ENCODE peak calls at places on chromosomes 7 and 10, in eight cellular contexts. T is caudate nucleus; C is left lobe of liver; P is stimulated activated CD8-positive, alpha-beta memory T cell treated with anti-CD3 and anti-CD28 coated beads, Interleukin-15, amount 100 ng/mL, for 4 hours; O is iris pigment epithelial cell; U is NCI-H446 treated with DMSO at 0.1 percent for 48 hours; M is AG04450; A is mesenchymal stem cell. B is an unnamed sample.

GRCh38 chr10:91756286-91756685 is 41.9 kb upstream of the TNKS2 start:
- DNase-seq in T (no peak), C (no peak), P (no peak), O (peak), U (no peak), M (peak), A (peak), B (peak)

GRCh38 chr7:2196381-2197378 is 36.1 kb downstream of the MAD1L1 start:
- DNase-seq in T (no peak), C (no peak), P (no peak), O (no peak), U (peak), M (no peak), A (no peak), B (no peak)

GRCh38 chr10:28127881-28128280 is 129.0 kb upstream of the ODAD2 start:
- DNase-seq in T (no peak), C (no peak), P (no peak), O (peak), U (no peak), M (no peak), A (no peak), B (no peak)

GRCh38 chr10:51651063-51651462 is 48.3 kb downstream of the CSTF2T start:
- DNase-seq in T (no peak), C (no peak), P (no peak), O (peak), U (no peak), M (no peak), A (peak), B (peak)

GRCh38 chr7:81802251-81802650 is 32.4 kb upstream of the HGF start:
- DNase-seq in T (no peak), C (no peak), P (no peak), O (no peak), U (no peak), M (no peak), A (no peak), B (no peak)

GRCh38 chr7:35555386-35555785 is 139.5 kb downstream of the HERPUD2 start:
- DNase-seq in T (no peak), C (no peak), P (no peak), O (no peak), U (no peak), M (no peak), A (no peak), B (no peak)

GRCh38 chr10:79029478-79030390 is 39.0 kb upstream of the ZMIZ1 start:
- DNase-seq in T (no peak), C (no peak), P (no peak), O (no peak), U (no peak), M (no peak), A (no peak), B (no peak)

GRCh38 chr7:138092486-138093028 is 16.3 kb downstream of the AKR1D1 start:
- DNase-seq in T (no peak), C (no peak), P (no peak), O (no peak), U (no peak), M (no peak), A (no peak), B (no peak)

GRCh38 chr7:22563115-22563514 is 63.1 kb upstream of the STEAP1B start:
- DNase-seq in T (no peak), C (no peak), P (no peak), O (peak), U (no peak), M (no peak), A (peak), B (no peak)

GRCh38 chr7:5630670-5631069 is 150.8 kb downstream of the RNF216 start:
- DNase-seq in T (no peak), C (no peak), P (peak), O (peak), U (no peak), M (no peak), A (peak), B (peak)

GRCh38 chr10:96230527-96230926 is 40.8 kb downstream of the BLNK start:
- DNase-seq in T (no peak), C (no peak), P (no peak), O (no peak), U (no peak), M (no peak), A (no peak), B (no peak)

GRCh38 chr10:123790132-123790885 is 101.3 kb downstream of the CPXM2 start:
- DNase-seq in T (no peak), C (no peak), P (no peak), O (no peak), U (no peak), M (no peak), A (no peak), B (no peak)

GRCh38 chr7:105015631-105015965 is 1.6 kb downstream of the KMT2E start:
- DNase-seq in T (no peak), C (no peak), P (no peak), O (peak), U (no peak), M (no peak), A (peak), B (peak)

GRCh38 chr10:43772191-43772590 is 123.5 kb upstream of the ZNF32 start:
- DNase-seq in T (no peak), C (no peak), P (no peak), O (no peak), U (no peak), M (no peak), A (no peak), B (no peak)

GRCh38 chr10:123458933-123459332 is 207.2 kb upstream of the GPR26 start:
- DNase-seq in T (no peak), C (no peak), P (no peak), O (no peak), U (no peak), M (no peak), A (no peak), B (no peak)

GRCh38 chr10:123577921-123578461 is 88.2 kb upstream of the GPR26 start:
- DNase-seq in T (no peak), C (peak), P (no peak), O (no peak), U (no peak), M (no peak), A (no peak), B (no peak)

GRCh38 chr10:86727459-86727858 is 29.0 kb upstream of the BMPR1A start:
- DNase-seq in T (no peak), C (no peak), P (no peak), O (no peak), U (no peak), M (no peak), A (peak), B (no peak)

GRCh38 chr10:69413221-69413865 is 3.4 kb downstream of the TACR2 start:
- DNase-seq in T (no peak), C (no peak), P (no peak), O (peak), U (peak), M (no peak), A (peak), B (peak)